ENCODE peak calls at places on chromosomes 1 and 21, in four cellular contexts. One of them, this sample, is unnamed.
A peak's percentile ranks its signal among the peaks of the same experiment; 100 is the strongest.

GRCh38 chr1:193416226-193416625 is 229.8 kb upstream of the B3GALT2 start:
- DNase-seq in uterus: no peak
- DNase-seq in foreskin fibroblast: no peak
- DNase-seq in gastrocnemius medialis: no peak
- DNase-seq in this sample: no peak

GRCh38 chr1:36537190-36537768 is 54.6 kb upstream of the CSF3R start:
- DNase-seq in uterus: no peak
- DNase-seq in gastrocnemius medialis: no peak
- DNase-seq in foreskin fibroblast: no peak
- DNase-seq in this sample: no peak

GRCh38 chr1:171636141-171636540 is 14.1 kb downstream of the MYOCOS start:
- DNase-seq in foreskin fibroblast: peak; percentile 24
- DNase-seq in gastrocnemius medialis: no peak
- DNase-seq in uterus: no peak
- DNase-seq in this sample: no peak

GRCh38 chr1:43879414-43879813 is 54.2 kb upstream of the ARTN start:
- DNase-seq in gastrocnemius medialis: no peak
- DNase-seq in foreskin fibroblast: peak; percentile 87
- DNase-seq in uterus: no peak
- DNase-seq in this sample: peak; percentile 77

GRCh38 chr1:172473842-172474241 is 30.0 kb upstream of the PIGC start:
- DNase-seq in gastrocnemius medialis: no peak
- DNase-seq in foreskin fibroblast: no peak
- DNase-seq in uterus: no peak
- DNase-seq in this sample: no peak

GRCh38 chr1:163137556-163138265 is 65.0 kb downstream of the RGS5 start:
- DNase-seq in uterus: no peak
- DNase-seq in foreskin fibroblast: no peak
- DNase-seq in gastrocnemius medialis: no peak
- DNase-seq in this sample: no peak

GRCh38 chr1:116345830-116346229 is 27.2 kb upstream of the ATP1A1 start:
- DNase-seq in foreskin fibroblast: no peak
- DNase-seq in uterus: no peak
- DNase-seq in gastrocnemius medialis: no peak
- DNase-seq in this sample: no peak

GRCh38 chr1:8702848-8703810 is 114.3 kb downstream of the RERE start:
- DNase-seq in gastrocnemius medialis: peak; percentile 92
- DNase-seq in foreskin fibroblast: peak; percentile 97
- DNase-seq in uterus: peak; percentile 91
- DNase-seq in this sample: peak; percentile 89

GRCh38 chr1:97331165-97331564 is 589.7 kb downstream of the DPYD start:
- DNase-seq in uterus: no peak
- DNase-seq in foreskin fibroblast: no peak
- DNase-seq in gastrocnemius medialis: no peak
- DNase-seq in this sample: no peak

GRCh38 chr21:21182401-21182800 is 184.2 kb downstream of the NCAM2 start:
- DNase-seq in gastrocnemius medialis: no peak
- DNase-seq in uterus: no peak
- DNase-seq in foreskin fibroblast: no peak
- DNase-seq in this sample: no peak

GRCh38 chr1:223059526-223059925 is 83.5 kb downstream of the TLR5 start:
- DNase-seq in foreskin fibroblast: no peak
- DNase-seq in uterus: no peak
- DNase-seq in gastrocnemius medialis: no peak
- DNase-seq in this sample: no peak

GRCh38 chr1:152870831-152871730 is 7.0 kb upstream of the SMCP start:
- DNase-seq in gastrocnemius medialis: no peak
- DNase-seq in uterus: no peak
- DNase-seq in foreskin fibroblast: peak; percentile 26
- DNase-seq in this sample: peak; percentile 31

GRCh38 chr1:112465122-112465521 is 43.6 kb upstream of the WNT2B start:
- DNase-seq in gastrocnemius medialis: no peak
- DNase-seq in foreskin fibroblast: peak; percentile 64
- DNase-seq in uterus: no peak
- DNase-seq in this sample: peak; percentile 39

GRCh38 chr1:205983925-205984725 is 19.1 kb downstream of the RAB7B start:
- DNase-seq in uterus: no peak
- DNase-seq in gastrocnemius medialis: peak; percentile 50
- DNase-seq in foreskin fibroblast: peak; percentile 84
- DNase-seq in this sample: peak; percentile 70

GRCh38 chr1:194300776-194301175 is 1114.4 kb upstream of the B3GALT2 start:
- DNase-seq in gastrocnemius medialis: no peak
- DNase-seq in uterus: no peak
- DNase-seq in foreskin fibroblast: no peak
- DNase-seq in this sample: no peak

GRCh38 chr1:95067069-95067468 is 5.7 kb downstream of the ALG14 start:
- DNase-seq in gastrocnemius medialis: no peak
- DNase-seq in foreskin fibroblast: no peak
- DNase-seq in uterus: no peak
- DNase-seq in this sample: no peak

GRCh38 chr1:111214086-111214801 is 13.3 kb upstream of the CHI3L2 start:
- DNase-seq in foreskin fibroblast: no peak
- DNase-seq in gastrocnemius medialis: no peak
- DNase-seq in uterus: no peak
- DNase-seq in this sample: no peak

GRCh38 chr1:22452401-22452963 is 831 bp downstream of the ZBTB40 start:
- DNase-seq in foreskin fibroblast: peak; percentile 74
- DNase-seq in gastrocnemius medialis: peak; percentile 24
- DNase-seq in uterus: peak; percentile 27
- DNase-seq in this sample: peak; percentile 73

GRCh38 chr1:42179900-42180329 is 15.4 kb upstream of the GUCA2A start:
- DNase-seq in uterus: no peak
- DNase-seq in gastrocnemius medialis: no peak
- DNase-seq in foreskin fibroblast: no peak
- DNase-seq in this sample: peak; percentile 9

GRCh38 chr1:240691521-240692338 is 79.8 kb upstream of the GREM2 start:
- DNase-seq in foreskin fibroblast: peak; percentile 86
- DNase-seq in gastrocnemius medialis: peak; percentile 44
- DNase-seq in uterus: peak; percentile 25
- DNase-seq in this sample: peak; percentile 85

GRCh38 chr1:51732701-51733425 is 116.0 kb downstream of the OSBPL9 start:
- DNase-seq in gastrocnemius medialis: no peak
- DNase-seq in foreskin fibroblast: no peak
- DNase-seq in uterus: no peak
- DNase-seq in this sample: no peak

GRCh38 chr1:103986792-103987191 is 237.1 kb downstream of the AMY1C start:
- DNase-seq in gastrocnemius medialis: no peak
- DNase-seq in uterus: no peak
- DNase-seq in foreskin fibroblast: no peak
- DNase-seq in this sample: no peak

GRCh38 chr1:209513226-209513625 is 70.3 kb upstream of the CAMK1G start:
- DNase-seq in uterus: no peak
- DNase-seq in gastrocnemius medialis: no peak
- DNase-seq in foreskin fibroblast: peak; percentile 43
- DNase-seq in this sample: peak; percentile 42

GRCh38 chr1:75345538-75346292 is 211.5 kb downstream of the LHX8 start:
- DNase-seq in gastrocnemius medialis: no peak
- DNase-seq in uterus: no peak
- DNase-seq in foreskin fibroblast: peak; percentile 48
- DNase-seq in this sample: peak; percentile 72

GRCh38 chr1:10283318-10283984 is 73.1 kb downstream of the KIF1B start:
- DNase-seq in foreskin fibroblast: no peak
- DNase-seq in gastrocnemius medialis: peak; percentile 58
- DNase-seq in uterus: no peak
- DNase-seq in this sample: no peak

DNA sequence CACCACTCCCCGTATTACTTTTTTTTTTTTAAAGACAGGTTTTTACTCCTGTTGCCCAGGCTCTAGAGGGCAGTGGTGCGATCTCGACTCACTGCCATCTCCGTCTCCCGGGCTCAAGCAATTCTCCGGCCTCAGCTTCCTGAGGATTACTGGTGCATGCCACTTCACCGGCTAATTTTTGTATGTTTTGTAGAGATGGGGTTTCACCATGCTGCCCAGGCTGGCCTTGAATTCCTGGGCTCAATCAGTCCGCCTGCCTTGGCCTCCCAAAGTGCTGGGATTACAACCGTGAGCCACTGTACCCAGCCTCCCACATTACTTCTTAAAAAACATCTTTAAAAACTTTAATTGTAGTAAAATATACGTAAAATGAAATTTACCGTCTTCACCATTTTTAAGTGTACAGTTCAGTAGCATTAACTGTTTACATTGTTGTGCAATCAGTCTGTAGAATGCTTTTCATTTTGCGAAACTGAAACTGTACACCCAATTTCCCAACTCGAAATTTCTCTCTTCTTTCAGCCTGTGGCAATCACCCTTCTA is 77.0 kb downstream of the ZMYM4 start:
- DNase-seq in gastrocnemius medialis: no peak
- DNase-seq in foreskin fibroblast: peak; percentile 48
- DNase-seq in uterus: no peak
- DNase-seq in this sample: no peak
- H3K4me3 ChIP-seq in gastrocnemius medialis: no peak overlapping the region
- H3K4me3 ChIP-seq in foreskin fibroblast: no peak overlapping the region
- H3K4me3 ChIP-seq in uterus: no peak overlapping the region
- H3K4me3 ChIP-seq in this sample: no peak overlapping the region

GRCh38 chr1:6209661-6210605 is 4.0 kb downstream of the RNF207 start:
- DNase-seq in gastrocnemius medialis: no peak
- DNase-seq in uterus: no peak
- DNase-seq in foreskin fibroblast: no peak
- DNase-seq in this sample: no peak
- TF ChIP-seq CTCF in gastrocnemius medialis: no peak
- TF ChIP-seq CTCF in uterus: no peak
- TF ChIP-seq CTCF in foreskin fibroblast: no peak
- TF ChIP-seq CTCF in this sample: peak; percentile 26

GRCh38 chr1:156063997-156064285 is 3.0 kb downstream of the RAB25 start:
- DNase-seq in gastrocnemius medialis: no peak
- DNase-seq in uterus: no peak
- DNase-seq in foreskin fibroblast: no peak
- DNase-seq in this sample: no peak

GRCh38 chr1:156065212-156065611 is 4.3 kb downstream of the RAB25 start:
- DNase-seq in gastrocnemius medialis: no peak
- DNase-seq in foreskin fibroblast: no peak
- DNase-seq in uterus: no peak
- DNase-seq in this sample: no peak

GRCh38 chr1:156062189-156062588 is 1.2 kb downstream of the RAB25 start:
- DNase-seq in gastrocnemius medialis: no peak
- DNase-seq in foreskin fibroblast: peak; percentile 67
- DNase-seq in uterus: no peak
- DNase-seq in this sample: no peak

GRCh38 chr1:156064615-156065014 is 3.7 kb downstream of the RAB25 start:
- DNase-seq in uterus: no peak
- DNase-seq in foreskin fibroblast: no peak
- DNase-seq in gastrocnemius medialis: no peak
- DNase-seq in this sample: no peak

GRCh38 chr1:156060937-156061636 is at the start of gene RAB25:
- DNase-seq in foreskin fibroblast: no peak
- DNase-seq in uterus: no peak
- DNase-seq in gastrocnemius medialis: no peak
- DNase-seq in this sample: no peak
- H3K4me3 ChIP-seq in foreskin fibroblast: no peak within 1 kb of the TSS
- H3K4me3 ChIP-seq in uterus: no peak within 1 kb of the TSS
- H3K4me3 ChIP-seq in gastrocnemius medialis: no peak within 1 kb of the TSS
- H3K4me3 ChIP-seq in this sample: no peak within 1 kb of the TSS

DNA sequence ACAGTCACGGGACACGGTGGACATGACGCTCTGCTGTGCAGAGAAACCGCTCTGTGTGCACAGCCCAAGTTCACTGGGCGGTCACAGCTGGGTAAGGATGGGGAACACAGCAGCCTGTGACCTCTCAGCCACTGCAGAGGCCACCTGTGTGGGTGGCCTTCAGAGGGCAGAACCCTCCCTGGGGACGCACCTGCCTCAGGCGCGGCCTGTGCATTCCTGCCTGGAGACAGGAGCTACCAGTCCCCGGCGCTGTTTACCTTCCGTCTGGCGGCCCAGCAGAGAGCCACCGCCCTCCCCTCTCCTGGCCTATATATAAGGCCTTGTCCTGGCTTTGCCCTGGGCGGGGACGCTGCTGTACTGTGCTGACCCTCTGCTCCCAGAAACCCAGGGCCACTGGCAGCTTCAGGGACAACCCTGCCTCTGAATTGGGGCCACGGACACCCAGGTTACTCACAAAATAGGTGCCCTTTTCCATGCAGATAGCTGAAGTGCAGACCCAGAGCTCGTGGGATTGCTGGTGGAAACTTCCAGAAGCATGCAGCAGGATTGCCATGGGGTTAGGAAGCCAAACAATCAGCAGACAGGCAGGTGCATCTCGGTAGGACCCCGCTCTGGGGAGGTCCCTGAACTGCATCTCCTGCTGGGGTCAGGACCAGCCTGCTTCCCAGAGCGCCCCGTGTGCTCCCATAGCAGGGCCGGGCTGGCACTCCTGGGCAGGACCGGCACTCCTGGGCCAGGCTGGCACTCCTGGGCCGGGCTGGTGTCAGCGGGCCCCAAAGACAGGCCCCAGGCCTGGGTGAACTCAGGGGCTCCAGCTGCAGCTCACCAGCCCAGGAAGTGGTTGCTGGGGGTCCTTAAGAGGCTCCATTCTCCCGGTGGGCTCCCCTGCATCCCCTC is 83.6 kb downstream of the SIK1 start:
- DNase-seq in gastrocnemius medialis: no peak
- DNase-seq in uterus: no peak
- DNase-seq in foreskin fibroblast: no peak
- DNase-seq in this sample: no peak
- TF ChIP-seq CTCF in gastrocnemius medialis: no peak
- TF ChIP-seq CTCF in uterus: no peak
- TF ChIP-seq CTCF in foreskin fibroblast: no peak
- TF ChIP-seq CTCF in this sample: no peak

DNA sequence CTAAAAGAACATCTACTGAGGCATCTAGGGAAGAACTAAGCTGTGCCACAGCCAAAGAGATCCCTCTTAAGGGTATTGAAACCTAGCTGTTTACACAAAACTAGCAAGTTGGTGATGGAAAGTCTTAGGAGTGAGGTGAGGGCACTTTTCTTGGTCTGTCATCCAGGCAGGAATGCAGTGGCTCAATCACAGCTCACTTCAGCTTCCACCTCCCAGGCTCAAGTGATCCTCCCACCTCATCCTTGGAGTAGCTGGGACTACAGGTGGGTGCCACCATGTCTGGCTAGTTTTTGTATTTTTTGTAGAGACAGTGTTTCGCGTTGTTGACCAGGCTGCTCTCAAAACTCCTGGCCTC is 2.4 kb downstream of the PLEKHO1 start:
- DNase-seq in uterus: no peak
- DNase-seq in foreskin fibroblast: no peak
- DNase-seq in gastrocnemius medialis: no peak
- DNase-seq in this sample: no peak
- H3K4me3 ChIP-seq in uterus: peak overlapping the region; percentile 93
- H3K4me3 ChIP-seq in foreskin fibroblast: peak overlapping the region; percentile 75
- H3K4me3 ChIP-seq in gastrocnemius medialis: no peak overlapping the region
- H3K4me3 ChIP-seq in this sample: peak overlapping the region; percentile 69